ENCODE peak calls at places on chromosomes 4 and X, in five cellular contexts. F, X, C, K and B are unnamed samples.

GRCh38 chrX:99901091-99901490 is 509.0 kb downstream of the PCDH19 start:
- DNase-seq in X (no peak), F (no peak), C (no peak), K (no peak), B (no peak)

GRCh38 chr4:85677286-85677685 is 202.3 kb downstream of the ARHGAP24 start:
- DNase-seq in K (no peak), F (no peak), C (no peak), X (no peak), B (no peak)

GRCh38 chrX:132390817-132391216 is 98.0 kb downstream of the MBNL3 start:
- DNase-seq in X (no peak), F (no peak), K (no peak), C (no peak), B (no peak)

GRCh38 chr4:2811830-2812599 is 19.1 kb downstream of the SH3BP2 start:
- DNase-seq in X (no peak), K (peak; percentile 50), C (peak; percentile 87), F (peak; percentile 45), B (peak; percentile 57)

GRCh38 chrX:154356596-154356995 is 17.8 kb downstream of the FLNA start:
- DNase-seq in F (no peak), X (no peak), K (no peak), C (peak; percentile 58), B (no peak)

GRCh38 chrX:132676561-132677186 is 187.8 kb upstream of the MBNL3 start:
- DNase-seq in C (no peak), F (no peak), X (no peak), K (no peak), B (peak; percentile 15)

GRCh38 chr4:147755567-147756295 is 23.8 kb downstream of the ARHGAP10 start:
- DNase-seq in C (no peak), X (no peak), F (no peak), K (peak; percentile 40), B (no peak)

GRCh38 chr4:53039741-53040458 is 177.8 kb downstream of the RASL11B start:
- DNase-seq in C (no peak), F (no peak), X (no peak), K (no peak), B (no peak)

GRCh38 chr4:1448589-1449420 is 42.6 kb upstream of the NKX1-1 start:
- DNase-seq in X (no peak), C (peak; percentile 14), F (no peak), K (no peak), B (no peak)

GRCh38 chr4:124631760-124632159 is 80.8 kb downstream of the ANKRD50 start:
- DNase-seq in X (no peak), K (no peak), F (no peak), C (no peak), B (peak; percentile 35)

GRCh38 chr4:4941741-4942140 is 77.5 kb downstream of the CYTL1 start:
- DNase-seq in C (no peak), X (no peak), F (no peak), K (no peak), B (no peak)

GRCh38 chrX:7815166-7815565 is 27.8 kb upstream of the VCX start:
- DNase-seq in F (no peak), K (no peak), X (no peak), C (no peak), B (no peak)

GRCh38 chr4:139243448-139244365 is 36.3 kb downstream of the MGARP start:
- DNase-seq in K (peak; percentile 17), C (peak; percentile 45), X (no peak), F (no peak), B (no peak)

GRCh38 chr4:186946682-186947294 is 223.1 kb upstream of the FAT1 start:
- DNase-seq in X (no peak), C (peak; percentile 43), F (no peak), K (no peak), B (no peak)

GRCh38 chrX:40646489-40647306 is 663 bp downstream of the CXorf38 start:
- DNase-seq in F (peak; percentile 15), X (no peak), K (peak; percentile 34), C (peak; percentile 86), B (no peak)

GRCh38 chr4:154877110-154877760 is 96.2 kb downstream of the RBM46 start:
- DNase-seq in K (no peak), X (no peak), F (no peak), C (no peak), B (no peak)

GRCh38 chrX:118174516-118174915 is 57.9 kb upstream of the KLHL13 start:
- DNase-seq in F (no peak), K (no peak), C (no peak), X (no peak), B (no peak)

GRCh38 chrX:6468716-6469115 is 66.2 kb downstream of the VCX3A start:
- DNase-seq in K (no peak), X (no peak), C (no peak), F (no peak), B (no peak)

GRCh38 chr4:64713256-64713840 is 304.1 kb upstream of the TECRL start:
- DNase-seq in X (no peak), C (no peak), K (no peak), F (no peak), B (no peak)

GRCh38 chr4:41507292-41507933 is 30.5 kb upstream of the LIMCH1 start:
- DNase-seq in F (no peak), C (no peak), K (no peak), X (no peak), B (no peak)

GRCh38 chrX:6291444-6291843 is 62.8 kb upstream of the NLGN4X start:
- DNase-seq in F (no peak), K (no peak), X (no peak), C (no peak), B (no peak)

GRCh38 chr4:77797239-77797638 is 21.9 kb downstream of the CNOT6L start:
- DNase-seq in F (no peak), K (no peak), C (no peak), X (no peak), B (no peak)

GRCh38 chr4:80265571-80266266 is 745 bp upstream of the FGF5 start:
- DNase-seq in K (no peak), C (no peak), F (no peak), X (no peak), B (no peak)

GRCh38 chrX:100654256-100654655 is 10.3 kb downstream of the SRPX2 start:
- DNase-seq in F (no peak), C (no peak), K (no peak), X (no peak), B (peak; percentile 23)

GRCh38 chrX:39956803-39957394 is 140.9 kb downstream of the BCOR start:
- DNase-seq in X (no peak), C (no peak), F (no peak), K (no peak), B (no peak)

GRCh38 chrX:27675493-27675892 is 85.3 kb downstream of the DCAF8L2 start:
- DNase-seq in C (no peak), K (no peak), X (no peak), F (no peak), B (no peak)

GRCh38 chr4:88296413-88297052 is 12.2 kb upstream of the PPM1K start:
- DNase-seq in C (peak; percentile 33), K (no peak), X (no peak), F (no peak), B (no peak)

GRCh38 chrX:47247206-47247998 is 14.6 kb downstream of the USP11 start:
- DNase-seq in C (no peak), F (no peak), X (no peak), K (no peak), B (no peak)

GRCh38 chrX:24149346-24150050 is at the start of gene ZFX:
- DNase-seq in F (peak; percentile 63), K (peak; percentile 71), C (peak; percentile 93), X (no peak), B (peak; percentile 30)

GRCh38 chr4:6884341-6884870 is 25.2 kb upstream of the TBC1D14 start:
- DNase-seq in X (peak; percentile 45), C (no peak), F (no peak), K (no peak), B (no peak)

GRCh38 chr4:168199262-168199957 is 107.1 kb downstream of the ANXA10 start:
- DNase-seq in F (no peak), X (no peak), K (no peak), C (no peak), B (no peak)

GRCh38 chr4:48445704-48446103 is 37.4 kb upstream of the SLC10A4 start:
- DNase-seq in F (no peak), X (no peak), C (no peak), K (no peak), B (no peak)

GRCh38 chr4:95546866-95547707 is 1.7 kb downstream of the UNC5C start:
- DNase-seq in X (no peak), F (no peak), C (peak; percentile 55), K (no peak), B (peak; percentile 53)

GRCh38 chr4:991451-992296 is 1.5 kb downstream of the SLC26A1 start:
- DNase-seq in F (no peak), K (no peak), C (peak; percentile 56), X (no peak), B (no peak)

GRCh38 chr4:158750379-158750778 is 18.4 kb upstream of the FNIP2 start:
- DNase-seq in K (no peak), F (no peak), C (no peak), X (no peak), B (no peak)

GRCh38 chr4:114563536-114564315 is 34.9 kb upstream of the UGT8 start:
- DNase-seq in X (no peak), F (no peak), K (no peak), C (no peak), B (no peak)

GRCh38 chr4:2583517-2583916 is 47.1 kb downstream of the FAM193A start:
- DNase-seq in F (no peak), X (no peak), C (no peak), K (no peak), B (no peak)